ENCODE peak calls at places on chromosomes 16 and 17, in six cellular contexts. E is heart right ventricle, Y is amniotic epithelial cell, X is progenitor cell of endocrine pancreas, A is activated T-helper 1 cell treated with Interleukin-2 at 50 U/mL for 16 hours, O is choroid plexus epithelial cell. M is an unnamed sample.

GRCh38 chr16:54938351-54939346 is 8.0 kb downstream of the IRX5 start:
- DNase-seq in E (no peak), Y (no peak), X (no peak), A (no peak), O (peak), M (no peak)

GRCh38 chr16:82655315-82655714 is 28.5 kb downstream of the CDH13 start:
- DNase-seq in E (no peak), Y (peak), X (no peak), A (peak), O (peak), M (peak)

GRCh38 chr16:53055603-53056527 is 1.1 kb downstream of the CHD9 start:
- DNase-seq in E (no peak), Y (peak), X (no peak), A (no peak), O (peak), M (no peak)

GRCh38 chr16:74557275-74557674 is 49.6 kb downstream of the GLG1 start:
- DNase-seq in E (no peak), Y (no peak), X (no peak), A (no peak), O (no peak), M (no peak)

GRCh38 chr17:21201874-21202273 is 12.1 kb downstream of the TMEM11 start:
- DNase-seq in E (no peak), Y (no peak), X (no peak), A (no peak), O (no peak), M (no peak)

GRCh38 chr17:38561416-38562214 is 44.1 kb downstream of the SRCIN1 start:
- DNase-seq in E (no peak), Y (no peak), X (no peak), A (no peak), O (no peak), M (no peak)

GRCh38 chr16:9050102-9050830 is 41.2 kb upstream of the HAPSTR1 start:
- DNase-seq in E (no peak), Y (peak), X (peak), A (no peak), O (peak), M (no peak)

GRCh38 chr17:50681260-50682200 is 26.2 kb downstream of the ANKRD40 start:
- DNase-seq in E (no peak), Y (peak), X (no peak), A (no peak), O (peak), M (no peak)

GRCh38 chr16:77780378-77780837 is 8.0 kb upstream of the VAT1L start:
- DNase-seq in E (no peak), Y (peak), X (no peak), A (no peak), O (peak), M (no peak)

GRCh38 chr16:29958756-29959155 is 3.1 kb upstream of the TMEM219 start:
- DNase-seq in E (no peak), Y (no peak), X (no peak), A (no peak), O (no peak), M (no peak)

GRCh38 chr17:21282231-21282630 is 2.3 kb upstream of the MAP2K3 start:
- DNase-seq in E (no peak), Y (peak), X (no peak), A (no peak), O (peak), M (no peak)

GRCh38 chr17:28777178-28777577 is 33.4 kb downstream of the TRAF4 start:
- DNase-seq in E (no peak), Y (no peak), X (no peak), A (no peak), O (no peak), M (no peak)

GRCh38 chr17:61699032-61699431 is 108.0 kb upstream of the NACA2 start:
- DNase-seq in E (no peak), Y (no peak), X (no peak), A (no peak), O (no peak), M (no peak)

GRCh38 chr17:8375738-8376259 is 705 bp downstream of the KRABD2 start:
- DNase-seq in E (no peak), Y (peak), X (peak), A (no peak), O (no peak), M (no peak)

GRCh38 chr17:5866978-5867377 is 203.2 kb upstream of the WSCD1 start:
- DNase-seq in E (no peak), Y (no peak), X (no peak), A (no peak), O (no peak), M (no peak)

GRCh38 chr16:63061319-63061718 is 1025.1 kb upstream of the CDH8 start:
- DNase-seq in E (no peak), Y (no peak), X (no peak), A (no peak), O (no peak), M (no peak)

GRCh38 chr17:82985973-82986372 is 93.4 kb upstream of the METRNL start:
- DNase-seq in E (no peak), Y (peak), X (no peak), A (peak), O (peak), M (peak)

GRCh38 chr16:12612598-12613101 is 191.0 kb downstream of the CPPED1 start:
- DNase-seq in E (no peak), Y (no peak), X (no peak), A (no peak), O (no peak), M (no peak)

GRCh38 chr17:83091257-83092141 is 12.1 kb downstream of the METRNL start:
- DNase-seq in E (no peak), Y (peak), X (no peak), A (no peak), O (no peak), M (no peak)

GRCh38 chr17:35743911-35744328 is 9.1 kb downstream of the GAS2L2 start:
- DNase-seq in E (no peak), Y (peak), X (peak), A (no peak), O (peak), M (no peak)

GRCh38 chr16:89710709-89711564 is 9.4 kb upstream of the SPATA2L start:
- DNase-seq in E (no peak), Y (no peak), X (no peak), A (no peak), O (no peak), M (no peak)

GRCh38 chr17:16273499-16273898 is 56.5 kb downstream of the PIGL start:
- DNase-seq in E (no peak), Y (peak), X (no peak), A (no peak), O (no peak), M (no peak)

GRCh38 chr16:88543230-88543813 is 26.9 kb upstream of the ZC3H18 start:
- DNase-seq in E (no peak), Y (no peak), X (no peak), A (no peak), O (no peak), M (no peak)

GRCh38 chr17:44354582-44355309 is 8.9 kb downstream of the FAM171A2 start:
- DNase-seq in E (peak), Y (no peak), X (peak), A (peak), O (no peak), M (peak)

GRCh38 chr17:18368948-18369347 is 5.6 kb upstream of the SHMT1 start:
- DNase-seq in E (no peak), Y (peak), X (no peak), A (no peak), O (no peak), M (no peak)

GRCh38 chr16:27982184-27982583 is 81.3 kb downstream of the GSG1L start:
- DNase-seq in E (no peak), Y (no peak), X (no peak), A (no peak), O (no peak), M (no peak)

GRCh38 chr16:11401161-11402050 is 56.1 kb downstream of the RMI2 start:
- DNase-seq in E (peak), Y (no peak), X (no peak), A (no peak), O (no peak), M (no peak)

GRCh38 chr17:18320301-18320700 is 5.2 kb downstream of the SMCR8 start:
- DNase-seq in E (no peak), Y (no peak), X (no peak), A (no peak), O (no peak), M (no peak)